ENCODE peak calls at places on chromosomes 6 and 20, in six cellular contexts. G, J, K, B, H and P are unnamed samples.

GRCh38 chr6:126963077-126963809 is 155.2 kb upstream of the RSPO3 start:
- DNase-seq in G (no peak), J (no peak), K (no peak), B (no peak), H (no peak), P (no peak)

GRCh38 chr6:123926000-123926399 is 122.3 kb downstream of the NKAIN2 start:
- DNase-seq in G (no peak), J (no peak), K (no peak), B (no peak), H (no peak), P (no peak)

GRCh38 chr6:136657629-136658028 is 107.4 kb upstream of the MAP7 start:
- DNase-seq in G (no peak), J (no peak), K (no peak), B (no peak), H (no peak), P (no peak)

GRCh38 chr6:140366991-140367390 is 992.5 kb upstream of the CITED2 start:
- DNase-seq in G (no peak), J (no peak), K (no peak), B (peak; percentile 63), H (peak; percentile 29), P (no peak)

GRCh38 chr6:71886184-71887005 is at the start of gene RIMS1:
- DNase-seq in G (peak; percentile 79), J (no peak), K (no peak), B (no peak), H (no peak), P (peak; percentile 68)

GRCh38 chr20:53539516-53539915 is 54.1 kb downstream of the ZNF217 start:
- DNase-seq in G (no peak), J (no peak), K (no peak), B (no peak), H (no peak), P (no peak)

GRCh38 chr6:40957616-40958492 is 81.2 kb downstream of the UNC5CL start:
- DNase-seq in G (no peak), J (no peak), K (no peak), B (peak; percentile 50), H (peak; percentile 11), P (no peak)

GRCh38 chr6:83258517-83258916 is 65.4 kb downstream of the RWDD2A start:
- DNase-seq in G (no peak), J (no peak), K (no peak), B (no peak), H (no peak), P (no peak)

GRCh38 chr6:70905676-70906075 is 51.2 kb downstream of the B3GAT2 start:
- DNase-seq in G (no peak), J (no peak), K (no peak), B (no peak), H (no peak), P (no peak)

GRCh38 chr6:166381733-166382499 is 824 bp downstream of the MPC1 start:
- DNase-seq in G (peak; percentile 96), J (peak; percentile 77), K (no peak), B (no peak), H (peak; percentile 76), P (peak; percentile 89)

GRCh38 chr6:88422831-88423230 is 256.7 kb upstream of the CNR1 start:
- DNase-seq in G (no peak), J (no peak), K (no peak), B (no peak), H (no peak), P (no peak)

GRCh38 chr6:54010340-54011276 is 100.6 kb upstream of the MLIP start:
- DNase-seq in G (no peak), J (no peak), K (no peak), B (no peak), H (no peak), P (no peak)

GRCh38 chr20:39897058-39897457 is 792.0 kb downstream of the MAFB start:
- DNase-seq in G (no peak), J (no peak), K (no peak), B (peak; percentile 69), H (no peak), P (no peak)

GRCh38 chr6:72911463-72912153 is 289.7 kb downstream of the KCNQ5 start:
- DNase-seq in G (no peak), J (no peak), K (no peak), B (peak; percentile 7), H (no peak), P (no peak)

GRCh38 chr20:20872420-20872819 is 160.0 kb upstream of the RALGAPA2 start:
- DNase-seq in G (no peak), J (no peak), K (no peak), B (no peak), H (no peak), P (no peak)

GRCh38 chr20:59583428-59584277 is 20.7 kb upstream of the PHACTR3 start:
- DNase-seq in G (no peak), J (no peak), K (peak; percentile 26), B (no peak), H (no peak), P (no peak)

GRCh38 chr20:23200914-23201313 is 114.8 kb upstream of the CD93 start:
- DNase-seq in G (no peak), J (no peak), K (no peak), B (no peak), H (peak; percentile 49), P (peak; percentile 28)

GRCh38 chr20:152131-152530 is 5.1 kb upstream of the DEFB127 start:
- DNase-seq in G (no peak), J (no peak), K (no peak), B (no peak), H (no peak), P (no peak)

GRCh38 chr6:28078050-28078449 is 2.3 kb upstream of the ZNF165 start:
- DNase-seq in G (no peak), J (no peak), K (no peak), B (no peak), H (no peak), P (no peak)

GRCh38 chr6:39961178-39961577 is 26.9 kb upstream of the MOCS1 start:
- DNase-seq in G (no peak), J (no peak), K (no peak), B (no peak), H (no peak), P (no peak)

GRCh38 chr6:79543886-79544285 is 6.7 kb upstream of the LCA5 start:
- DNase-seq in G (no peak), J (no peak), K (no peak), B (no peak), H (no peak), P (peak; percentile 38)

GRCh38 chr6:119186490-119186889 is 108.0 kb upstream of the FAM184A start:
- DNase-seq in G (no peak), J (no peak), K (no peak), B (no peak), H (no peak), P (no peak)

GRCh38 chr6:28104392-28105250 is 19.8 kb upstream of the ZSCAN16 start:
- DNase-seq in G (peak; percentile 96), J (peak; percentile 80), K (peak; percentile 57), B (peak; percentile 44), H (peak; percentile 80), P (peak; percentile 94)

DNA sequence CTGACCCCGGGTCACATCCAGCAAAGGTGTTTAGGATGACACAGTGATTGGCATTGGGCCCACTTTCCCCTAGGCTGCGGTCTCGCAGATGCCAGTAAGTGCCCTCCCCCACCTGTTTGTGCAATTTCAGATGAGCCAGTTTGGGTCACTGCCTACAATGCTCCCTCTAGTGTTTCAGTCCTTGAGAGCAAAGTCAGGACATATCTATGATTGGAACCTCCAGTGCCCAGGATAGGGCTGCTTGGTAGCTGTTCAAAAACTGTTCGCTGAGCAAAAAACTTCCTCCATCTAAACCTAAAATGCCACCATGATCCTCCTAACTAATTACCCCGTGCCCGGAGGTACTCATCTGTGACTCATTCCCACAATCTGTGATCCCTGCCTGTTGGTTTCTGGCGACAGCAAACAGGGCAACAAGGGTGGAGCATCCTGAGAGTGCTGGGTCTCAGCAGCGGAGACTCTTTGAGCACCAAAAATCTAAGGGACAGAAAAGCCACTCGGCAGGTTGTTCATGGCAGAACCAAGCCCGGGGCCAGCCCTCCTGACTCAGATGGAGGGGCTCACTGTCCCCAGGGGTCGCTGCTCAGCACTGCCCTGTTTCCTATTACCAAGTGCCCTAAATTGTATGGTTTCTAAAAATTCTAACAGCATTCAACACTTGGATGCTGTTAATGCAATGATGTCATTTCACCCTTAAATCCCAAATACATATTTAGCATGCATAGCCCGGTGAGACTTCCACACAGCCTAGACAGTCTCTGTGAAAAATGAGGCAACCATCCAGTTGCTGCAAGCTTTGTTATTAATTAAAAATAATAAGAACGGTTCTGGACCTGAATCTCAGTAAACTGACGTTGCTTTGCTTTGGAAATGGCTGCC is 5.0 kb downstream of the VSX1 start:
- DNase-seq in G (no peak), J (no peak), K (no peak), B (no peak), H (peak; percentile 93), P (peak; percentile 41)
- H3K4me3 ChIP-seq in G (peak overlapping the region; percentile 3), J (peak overlapping the region; percentile 61), K (no peak overlapping the region), B (peak overlapping the region; percentile 4), H (peak overlapping the region; percentile 54), P (no peak overlapping the region)

DNA sequence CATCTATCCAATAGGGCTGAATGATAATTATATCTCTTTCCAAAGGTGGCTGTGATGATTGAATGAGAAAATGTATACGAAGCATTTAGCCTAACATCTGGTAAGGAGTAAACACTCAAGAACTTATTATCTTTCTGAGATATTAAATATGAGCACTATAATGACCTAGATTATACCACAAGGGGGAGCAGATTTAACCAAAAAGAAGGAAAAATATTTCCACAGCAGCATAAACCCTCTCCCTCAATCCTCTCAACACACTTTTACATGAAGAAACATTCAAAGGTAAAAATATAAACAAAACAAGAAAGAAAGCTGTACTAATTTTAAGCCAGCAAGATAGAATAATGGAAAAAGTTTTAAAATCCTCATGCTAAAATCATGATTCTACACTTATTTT is 68.4 kb downstream of the SHPRH start:
- DNase-seq in G (no peak), J (no peak), K (no peak), B (no peak), H (no peak), P (no peak)
- TF ChIP-seq CTCF in G (no peak), J (no peak), K (no peak), B (no peak), H (peak; percentile 54), P (no peak)

GRCh38 chr20:2995796-2996195 is 47.6 kb upstream of the GNRH2 start:
- DNase-seq in G (no peak), J (no peak), K (no peak), B (no peak), H (no peak), P (no peak)

GRCh38 chr20:3003416-3003815 is 40.0 kb upstream of the GNRH2 start:
- DNase-seq in G (no peak), J (no peak), K (no peak), B (no peak), H (no peak), P (no peak)

GRCh38 chr20:2998728-2999127 is 44.7 kb upstream of the GNRH2 start:
- DNase-seq in G (no peak), J (no peak), K (no peak), B (no peak), H (no peak), P (no peak)

GRCh38 chr20:3000852-3001523 is 42.4 kb upstream of the GNRH2 start:
- DNase-seq in G (no peak), J (no peak), K (no peak), B (peak; percentile 30), H (no peak), P (peak; percentile 55)
- H3K4me3 ChIP-seq in G (no peak overlapping the region), J (no peak overlapping the region), K (no peak overlapping the region), B (no peak overlapping the region), H (no peak overlapping the region), P (no peak overlapping the region)

GRCh38 chr6:30730611-30731435 is 10.7 kb downstream of the TUBB start:
- DNase-seq in G (peak; percentile 93), J (peak; percentile 84), K (peak; percentile 31), B (no peak), H (peak; percentile 92), P (peak; percentile 93)
- TF ChIP-seq CTCF in G (peak; percentile 61), J (peak; percentile 61), K (peak; percentile 41), B (peak; percentile 62), H (peak; percentile 80), P (peak; percentile 88)